ENCODE peak calls at places on chromosomes 5 and 9, in four cellular contexts. Z, L, F and H are unnamed samples.

GRCh38 chr9:116928884-116929283 is 241.8 kb downstream of the TRIM32 start:
- DNase-seq in Z (no peak), F (no peak), L (no peak), H (no peak)

GRCh38 chr5:128409401-128409800 is 128.6 kb downstream of the FBN2 start:
- DNase-seq in F (no peak), L (no peak), Z (no peak), H (no peak)

GRCh38 chr9:28409919-28410318 is 836.6 kb upstream of the C9orf72 start:
- DNase-seq in F (no peak), L (no peak), Z (no peak), H (no peak)

GRCh38 chr5:51242453-51242852 is 140.8 kb upstream of the ISL1 start:
- DNase-seq in F (no peak), Z (no peak), L (no peak), H (no peak)

GRCh38 chr5:178069909-178070308 is 43.4 kb upstream of the N4BP3 start:
- DNase-seq in Z (no peak), F (peak; percentile 27), L (no peak), H (no peak)

GRCh38 chr5:133410335-133410828 is 202.0 kb downstream of the FSTL4 start:
- DNase-seq in L (no peak), Z (no peak), F (no peak), H (no peak)

GRCh38 chr5:168648576-168648975 is 69.4 kb upstream of the PANK3 start:
- DNase-seq in L (no peak), Z (no peak), F (no peak), H (no peak)

GRCh38 chr5:139671096-139671841 is 23.1 kb downstream of the CXXC5 start:
- DNase-seq in L (no peak), F (no peak), Z (no peak), H (no peak)

GRCh38 chr5:10077721-10078551 is 171.8 kb downstream of the ATPSCKMT start:
- DNase-seq in L (no peak), F (no peak), Z (peak; percentile 79), H (no peak)

GRCh38 chr9:72185561-72185960 is 36.3 kb downstream of the GDA start:
- DNase-seq in Z (no peak), F (no peak), L (no peak), H (no peak)

GRCh38 chr5:3394877-3395599 is 200.6 kb upstream of the IRX1 start:
- DNase-seq in L (peak; percentile 19), F (no peak), Z (no peak), H (no peak)

GRCh38 chr9:108053555-108054061 is 564.0 kb upstream of the KLF4 start:
- DNase-seq in F (no peak), Z (peak; percentile 87), L (peak; percentile 60), H (no peak)

GRCh38 chr5:110754181-110754580 is 15.4 kb downstream of the SLC25A46 start:
- DNase-seq in Z (no peak), F (no peak), L (no peak), H (no peak)

GRCh38 chr9:129933215-129933614 is 98.0 kb downstream of the USP20 start:
- DNase-seq in F (no peak), L (no peak), Z (no peak), H (no peak)

GRCh38 chr9:100455470-100455869 is 17.5 kb upstream of the TMEFF1 start:
- DNase-seq in F (no peak), Z (no peak), L (no peak), H (no peak)

GRCh38 chr9:134179595-134179917 is 15.2 kb upstream of the RNU6ATAC start:
- DNase-seq in L (no peak), F (no peak), Z (no peak), H (no peak)

GRCh38 chr5:36630201-36630968 is 24.0 kb downstream of the SLC1A3 start:
- DNase-seq in Z (no peak), F (no peak), L (no peak), H (no peak)

GRCh38 chr5:38913714-38914113 is 67.9 kb downstream of the OSMR start:
- DNase-seq in F (no peak), L (no peak), Z (no peak), H (no peak)

GRCh38 chr5:134140530-134141201 is 26.2 kb downstream of the TCF7 start:
- DNase-seq in Z (peak; percentile 57), L (peak; percentile 65), F (peak; percentile 70), H (peak; percentile 84)

GRCh38 chr9:85723220-85723619 is 18.5 kb downstream of the AGTPBP1 start:
- DNase-seq in Z (no peak), L (no peak), F (no peak), H (no peak)

GRCh38 chr5:132253452-132254320 is 3.8 kb upstream of the PDLIM4 start:
- DNase-seq in F (no peak), L (no peak), Z (no peak), H (no peak)

GRCh38 chr5:95686661-95687060 is 3.9 kb upstream of the SPATA9 start:
- DNase-seq in L (no peak), Z (no peak), F (no peak), H (no peak)

GRCh38 chr5:56264417-56265025 is 31.4 kb upstream of the ANKRD55 start:
- DNase-seq in L (no peak), F (peak; percentile 45), Z (no peak), H (no peak)

GRCh38 chr9:18452276-18452675 is 21.7 kb upstream of the ADAMTSL1 start:
- DNase-seq in F (no peak), Z (peak; percentile 50), L (no peak), H (no peak)

GRCh38 chr9:34431661-34432060 is 26.7 kb downstream of the FAM219A start:
- DNase-seq in L (no peak), Z (no peak), F (no peak), H (no peak)

GRCh38 chr9:131348631-131349521 is 45.0 kb upstream of the PRRC2B start:
- DNase-seq in L (no peak), Z (no peak), F (no peak), H (no peak)
- TF ChIP-seq CTCF in L (no peak), Z (no peak), F (no peak), H (no peak)

GRCh38 chr9:120866651-120867050 is 10.3 kb downstream of the PHF19 start:
- DNase-seq in Z (no peak), L (no peak), F (no peak), H (no peak)

GRCh38 chr9:120861935-120862334 is 15.1 kb downstream of the PHF19 start:
- DNase-seq in F (no peak), L (no peak), Z (no peak), H (no peak)

GRCh38 chr9:120862452-120862851 is 14.5 kb downstream of the PHF19 start:
- DNase-seq in F (no peak), Z (no peak), L (no peak), H (no peak)

GRCh38 chr9:120864719-120865118 is 12.3 kb downstream of the PHF19 start:
- DNase-seq in L (no peak), Z (no peak), F (no peak), H (no peak)

DNA sequence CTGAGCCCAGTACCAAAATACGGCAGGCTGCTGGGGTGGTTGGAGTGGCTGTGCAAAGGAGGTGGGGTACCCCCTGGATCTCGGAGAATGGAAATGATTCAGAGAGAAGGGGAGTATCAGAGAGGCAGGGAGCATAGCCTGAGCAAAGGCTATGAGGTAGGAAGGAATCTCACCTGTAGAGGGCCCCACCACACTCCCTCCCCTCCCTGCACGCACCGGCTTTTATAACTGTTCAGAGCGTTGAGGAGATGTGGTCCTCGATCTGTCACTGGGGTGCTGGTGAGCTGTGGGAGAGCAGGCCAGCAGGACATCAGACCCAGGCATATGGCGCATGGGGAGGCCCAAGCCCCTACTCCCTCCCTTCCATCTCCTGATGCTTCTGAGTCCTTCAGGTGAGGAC is 13.2 kb downstream of the PHF19 start:
- DNase-seq in Z (no peak), L (no peak), F (no peak), H (no peak)
- TF ChIP-seq CTCF in Z (no peak), L (no peak), F (no peak), H (no peak)

GRCh38 chr5:97046270-97046982 is 96.0 kb downstream of the LIX1 start:
- DNase-seq in Z (peak; percentile 13), F (no peak), L (no peak), H (no peak)
- TF ChIP-seq CTCF in Z (peak; percentile 2), F (no peak), L (no peak), H (peak; percentile 41)

GRCh38 chr5:97844797-97845196 is 661.8 kb upstream of the RIOK2 start:
- DNase-seq in L (no peak), Z (no peak), F (peak; percentile 4), H (no peak)
- TF ChIP-seq CTCF in L (no peak), Z (no peak), F (no peak), H (no peak)

DNA sequence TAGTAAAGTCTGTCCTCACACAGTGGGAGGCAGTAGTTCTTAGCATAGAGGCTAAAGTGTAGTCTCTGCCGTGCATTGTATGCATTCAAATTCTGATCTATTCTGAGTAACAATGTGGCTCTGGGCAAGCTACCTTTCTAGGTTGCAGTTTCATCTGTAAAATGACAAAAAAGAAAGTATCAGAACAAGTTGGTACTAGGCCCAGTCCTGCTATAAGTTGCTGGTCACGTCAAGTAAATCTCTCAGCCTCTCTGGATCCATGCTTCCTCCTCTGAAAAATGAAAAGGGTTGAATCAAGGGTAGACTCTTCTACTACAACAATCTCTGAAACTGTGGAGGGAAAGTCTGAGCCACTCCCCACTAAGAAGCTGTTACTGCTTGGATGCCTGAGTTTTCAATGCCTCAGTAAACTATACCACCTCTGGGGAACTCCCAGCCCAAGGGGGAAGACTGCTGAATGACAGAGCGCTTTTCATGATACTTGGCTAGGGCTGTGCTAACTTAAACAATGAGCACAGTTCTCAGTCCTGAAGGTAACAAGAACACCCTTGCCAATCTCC is 34.5 kb upstream of the SPARC start:
- DNase-seq in L (no peak), Z (no peak), F (no peak), H (no peak)
- TF ChIP-seq CTCF in L (no peak), Z (no peak), F (no peak), H (no peak)

DNA sequence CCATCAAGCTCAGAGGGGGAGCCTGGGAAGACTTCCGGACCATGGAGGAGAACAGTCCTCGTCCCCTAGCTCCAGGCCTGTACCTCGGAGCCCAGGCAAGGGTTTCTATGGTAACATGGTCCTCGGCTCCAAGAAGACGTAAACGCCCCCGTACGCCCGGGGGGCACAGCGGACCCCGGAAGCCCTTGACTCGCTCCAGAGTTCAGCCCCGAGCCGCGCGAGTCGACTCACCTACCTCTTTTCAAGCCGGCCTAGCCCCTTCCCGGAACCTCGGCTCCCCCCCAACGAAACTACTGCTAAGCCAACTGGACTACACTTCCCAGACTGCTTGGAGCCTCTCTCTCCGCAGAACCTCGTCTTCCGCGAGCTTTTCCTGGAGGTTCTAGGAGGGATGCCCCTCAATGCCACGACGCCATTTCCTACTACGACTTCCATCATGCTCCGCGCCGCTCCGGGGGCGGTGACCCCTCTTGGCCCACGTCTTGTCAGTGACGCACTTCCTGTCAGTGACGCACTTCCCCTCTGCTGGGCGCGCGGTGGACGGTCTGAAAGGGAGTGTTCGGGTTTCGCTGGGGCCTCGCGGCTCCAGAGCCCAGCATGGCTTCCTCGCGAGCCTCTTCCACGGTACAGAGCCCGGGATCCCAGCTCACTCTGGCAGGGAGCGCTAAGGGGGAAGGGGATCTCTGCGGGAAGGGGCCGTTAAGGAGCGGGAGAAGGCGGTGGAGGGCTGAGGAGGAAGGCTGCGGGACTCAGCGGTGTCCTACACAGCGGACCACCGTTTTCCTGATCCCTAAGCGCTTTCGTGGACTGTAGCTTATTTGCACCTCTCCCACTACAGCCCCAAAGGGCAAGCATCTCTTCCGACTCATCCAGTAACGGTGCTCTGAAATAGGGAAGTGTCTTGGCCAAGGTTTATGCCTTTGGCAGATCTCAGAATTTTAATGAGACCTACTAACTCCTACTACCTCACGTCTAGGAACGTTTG is at the start of the genes CDC26 and PRPF4:
- DNase-seq in Z (peak; percentile 98), F (peak; percentile 97), L (peak; percentile 97), H (peak; percentile 99)
- TF ChIP-seq CTCF in Z (no peak), F (no peak), L (no peak), H (no peak)